ENCODE peak calls at places on chromosome 11, in nine cellular contexts. X is mesenteric fat pad; D is Calu3; B is cardiac muscle cell; Z is GDM1; A is GM03348; T is stimulated activated naive CD8-positive, alpha-beta T cell treated with anti-CD3 and anti-CD28 coated beads, Interleukin-15, amount 100 ng/mL, for 72 hours; J is sciatic nerve; L is amygdala. Y is an unnamed sample.

GRCh38 chr11:133966924-133967598 is 10.3 kb upstream of the IGSF9B start:
- DNase-seq in X (no peak), D (no peak), B (peak), Z (no peak), A (peak), T (peak), J (peak), L (peak), Y (no peak)

GRCh38 chr11:119671048-119671447 is 58.0 kb downstream of the NECTIN1 start:
- DNase-seq in X (no peak), D (no peak), B (peak), Z (no peak), A (peak), T (no peak), J (peak), L (peak), Y (no peak)

GRCh38 chr11:6219359-6219758 is 14.0 kb downstream of the C11orf42 start:
- DNase-seq in X (no peak), D (no peak), B (peak), Z (no peak), A (peak), T (no peak), J (no peak), L (no peak), Y (no peak)

GRCh38 chr11:12430912-12431311 is 53.5 kb downstream of the PARVA start:
- DNase-seq in X (no peak), D (peak), B (peak), Z (no peak), A (peak), T (no peak), J (peak), L (no peak), Y (peak)

GRCh38 chr11:77560605-77561004 is 29.1 kb upstream of the AQP11 start:
- DNase-seq in X (no peak), D (no peak), B (peak), Z (no peak), A (peak), T (no peak), J (no peak), L (no peak), Y (no peak)

GRCh38 chr11:129131361-129131760 is 60.8 kb downstream of the ARHGAP32 start:
- DNase-seq in X (no peak), D (no peak), B (no peak), Z (no peak), A (no peak), T (no peak), J (no peak), L (no peak), Y (no peak)

GRCh38 chr11:8389034-8389996 is 125.6 kb upstream of the LMO1 start:
- DNase-seq in X (no peak), D (no peak), B (peak), Z (no peak), A (no peak), T (no peak), J (no peak), L (peak), Y (no peak)

GRCh38 chr11:20367313-20367948 is 3.9 kb downstream of the HTATIP2 start:
- DNase-seq in X (no peak), D (peak), B (peak), Z (no peak), A (peak), T (no peak), J (no peak), L (peak), Y (peak)

GRCh38 chr11:69052343-69053168 is 3.8 kb downstream of the TPCN2 start:
- DNase-seq in X (no peak), D (no peak), B (no peak), Z (no peak), A (no peak), T (no peak), J (no peak), L (no peak), Y (no peak)

GRCh38 chr11:86688398-86689179 is 16.2 kb upstream of the ME3 start:
- DNase-seq in X (no peak), D (no peak), B (peak), Z (peak), A (peak), T (peak), J (no peak), L (no peak), Y (peak)

GRCh38 chr11:113382121-113382520 is 5.5 kb upstream of the ANKK1 start:
- DNase-seq in X (no peak), D (no peak), B (no peak), Z (no peak), A (no peak), T (no peak), J (no peak), L (no peak), Y (no peak)

GRCh38 chr11:111541209-111542061 is 915 bp downstream of the LAYN start:
- DNase-seq in X (no peak), D (peak), B (peak), Z (no peak), A (peak), T (peak), J (no peak), L (no peak), Y (no peak)

GRCh38 chr11:68934321-68934645 is 30.6 kb downstream of the IGHMBP2 start:
- DNase-seq in X (no peak), D (no peak), B (no peak), Z (no peak), A (no peak), T (no peak), J (no peak), L (no peak), Y (no peak)

GRCh38 chr11:72224587-72225410 is at the start of gene INPPL1:
- DNase-seq in X (peak), D (peak), B (peak), Z (no peak), A (peak), T (peak), J (no peak), L (no peak), Y (no peak)

GRCh38 chr11:109986488-109986887 is 106.7 kb upstream of the ZC3H12C start:
- DNase-seq in X (no peak), D (no peak), B (no peak), Z (no peak), A (no peak), T (no peak), J (no peak), L (no peak), Y (no peak)

GRCh38 chr11:16001899-16002426 is 354.4 kb downstream of the SOX6 start:
- DNase-seq in X (no peak), D (peak), B (peak), Z (no peak), A (peak), T (no peak), J (no peak), L (no peak), Y (peak)

GRCh38 chr11:73141031-73141308 is 1.1 kb downstream of the FCHSD2 start:
- DNase-seq in X (peak), D (peak), B (no peak), Z (no peak), A (peak), T (no peak), J (peak), L (no peak), Y (no peak)

GRCh38 chr11:69440876-69441275 is 40.6 kb upstream of the LINC01488 start:
- DNase-seq in X (no peak), D (no peak), B (no peak), Z (no peak), A (no peak), T (no peak), J (no peak), L (no peak), Y (no peak)

GRCh38 chr11:38460901-38461300 is 1862.9 kb upstream of the RAG2 start:
- DNase-seq in X (no peak), D (no peak), B (peak), Z (no peak), A (no peak), T (no peak), J (peak), L (no peak), Y (peak)

GRCh38 chr11:31702966-31703365 is 108.2 kb downstream of the PAX6 start:
- DNase-seq in X (no peak), D (no peak), B (no peak), Z (no peak), A (peak), T (no peak), J (no peak), L (no peak), Y (no peak)

GRCh38 chr11:79437981-79438630 is 2.7 kb downstream of the TENM4 start:
- DNase-seq in X (no peak), D (no peak), B (peak), Z (no peak), A (peak), T (no peak), J (peak), L (no peak), Y (no peak)

GRCh38 chr11:83206771-83207413 is 13.4 kb downstream of the ANKRD42 start:
- DNase-seq in X (no peak), D (no peak), B (no peak), Z (no peak), A (no peak), T (no peak), J (no peak), L (no peak), Y (no peak)

GRCh38 chr11:65095974-65096806 is at the start of gene VPS51:
- DNase-seq in X (no peak), D (peak), B (peak), Z (peak), A (peak), T (peak), J (peak), L (peak), Y (peak)

GRCh38 chr11:1654388-1655167 is 25.0 kb downstream of the KRTAP5-5 start:
- DNase-seq in X (peak), D (no peak), B (peak), Z (no peak), A (no peak), T (no peak), J (peak), L (no peak), Y (no peak)

GRCh38 chr11:14070866-14071265 is 108.3 kb downstream of the SPON1 start:
- DNase-seq in X (no peak), D (no peak), B (peak), Z (no peak), A (no peak), T (no peak), J (no peak), L (no peak), Y (no peak)

GRCh38 chr11:65291613-65292012 is 23.1 kb upstream of the CDC42EP2 start:
- DNase-seq in X (no peak), D (no peak), B (peak), Z (no peak), A (peak), T (no peak), J (no peak), L (peak), Y (peak)

GRCh38 chr11:127454856-127455255 is 454.3 kb upstream of the KIRREL3 start:
- DNase-seq in X (no peak), D (no peak), B (no peak), Z (no peak), A (no peak), T (no peak), J (no peak), L (no peak), Y (no peak)

GRCh38 chr11:14306481-14306880 is 52.5 kb downstream of the RRAS2 start:
- DNase-seq in X (no peak), D (no peak), B (no peak), Z (no peak), A (no peak), T (no peak), J (no peak), L (no peak), Y (no peak)

GRCh38 chr11:106021181-106021966 is 666 bp downstream of the MSANTD4 start:
- DNase-seq in X (no peak), D (no peak), B (peak), Z (no peak), A (peak), T (no peak), J (no peak), L (no peak), Y (no peak)